ENCODE peak calls at places on chromosomes 2 and 18, in six cellular contexts. One of them, this sample, is unnamed.

GRCh38 chr18:59057969-59058368 is 81.7 kb upstream of the SEC11C start:
- DNase-seq in sigmoid colon: no peak
- DNase-seq in stomach: no peak
- DNase-seq in esophagus muscularis mucosa: no peak
- DNase-seq in ovary: no peak
- DNase-seq in HepG2: no peak
- DNase-seq in this sample: no peak

GRCh38 chr2:201204655-201205515 is 21.9 kb downstream of the CASP10 start:
- DNase-seq in sigmoid colon: no peak
- DNase-seq in stomach: no peak
- DNase-seq in esophagus muscularis mucosa: no peak
- DNase-seq in ovary: no peak
- DNase-seq in HepG2: peak; percentile 97
- DNase-seq in this sample: no peak

GRCh38 chr2:38057651-38058410 is 18.1 kb downstream of the CYP1B1 start:
- DNase-seq in sigmoid colon: no peak
- DNase-seq in stomach: no peak
- DNase-seq in esophagus muscularis mucosa: no peak
- DNase-seq in ovary: no peak
- DNase-seq in HepG2: no peak
- DNase-seq in this sample: no peak

GRCh38 chr2:226048625-226049024 is 649.1 kb downstream of the NYAP2 start:
- DNase-seq in sigmoid colon: no peak
- DNase-seq in stomach: no peak
- DNase-seq in esophagus muscularis mucosa: no peak
- DNase-seq in ovary: no peak
- DNase-seq in HepG2: peak; percentile 9
- DNase-seq in this sample: no peak

GRCh38 chr2:66548422-66548821 is 113.5 kb downstream of the MEIS1 start:
- DNase-seq in sigmoid colon: no peak
- DNase-seq in stomach: no peak
- DNase-seq in esophagus muscularis mucosa: no peak
- DNase-seq in ovary: no peak
- DNase-seq in HepG2: no peak
- DNase-seq in this sample: no peak

GRCh38 chr2:42862669-42863185 is 70.3 kb upstream of the HAAO start:
- DNase-seq in sigmoid colon: peak; percentile 53
- DNase-seq in stomach: no peak
- DNase-seq in esophagus muscularis mucosa: no peak
- DNase-seq in ovary: no peak
- DNase-seq in HepG2: no peak
- DNase-seq in this sample: no peak

GRCh38 chr2:19933351-19933981 is 31.7 kb upstream of the TTC32 start:
- DNase-seq in sigmoid colon: no peak
- DNase-seq in stomach: no peak
- DNase-seq in esophagus muscularis mucosa: no peak
- DNase-seq in ovary: no peak
- DNase-seq in HepG2: peak; percentile 74
- DNase-seq in this sample: no peak

GRCh38 chr2:12890071-12890470 is 173.3 kb downstream of the TRIB2 start:
- DNase-seq in sigmoid colon: no peak
- DNase-seq in stomach: no peak
- DNase-seq in esophagus muscularis mucosa: no peak
- DNase-seq in ovary: no peak
- DNase-seq in HepG2: no peak
- DNase-seq in this sample: no peak

GRCh38 chr2:205352593-205352992 is 329.7 kb upstream of the NRP2 start:
- DNase-seq in sigmoid colon: no peak
- DNase-seq in stomach: no peak
- DNase-seq in esophagus muscularis mucosa: no peak
- DNase-seq in ovary: no peak
- DNase-seq in HepG2: no peak
- DNase-seq in this sample: no peak

GRCh38 chr2:191656389-191656788 is 21.5 kb upstream of the NABP1 start:
- DNase-seq in sigmoid colon: no peak
- DNase-seq in stomach: no peak
- DNase-seq in esophagus muscularis mucosa: no peak
- DNase-seq in ovary: no peak
- DNase-seq in HepG2: no peak
- DNase-seq in this sample: no peak

GRCh38 chr18:47964086-47964485 is 33.6 kb upstream of the SMAD2 start:
- DNase-seq in sigmoid colon: no peak
- DNase-seq in stomach: no peak
- DNase-seq in esophagus muscularis mucosa: no peak
- DNase-seq in ovary: no peak
- DNase-seq in HepG2: no peak
- DNase-seq in this sample: no peak

GRCh38 chr18:3607309-3608098 is 157.5 kb downstream of the TGIF1 start:
- DNase-seq in sigmoid colon: peak; percentile 27
- DNase-seq in stomach: no peak
- DNase-seq in esophagus muscularis mucosa: no peak
- DNase-seq in ovary: no peak
- DNase-seq in HepG2: no peak
- DNase-seq in this sample: no peak

GRCh38 chr18:3603460-3604259 is 153.7 kb downstream of the TGIF1 start:
- DNase-seq in sigmoid colon: peak; percentile 71
- DNase-seq in stomach: peak; percentile 55
- DNase-seq in esophagus muscularis mucosa: no peak
- DNase-seq in ovary: no peak
- DNase-seq in HepG2: peak; percentile 69
- DNase-seq in this sample: no peak

GRCh38 chr18:3605562-3606443 is 155.8 kb downstream of the TGIF1 start:
- DNase-seq in sigmoid colon: peak; percentile 58
- DNase-seq in stomach: no peak
- DNase-seq in esophagus muscularis mucosa: no peak
- DNase-seq in ovary: no peak
- DNase-seq in HepG2: no peak
- DNase-seq in this sample: no peak

GRCh38 chr18:3604626-3605408 is 154.8 kb downstream of the TGIF1 start:
- DNase-seq in sigmoid colon: peak; percentile 63
- DNase-seq in stomach: no peak
- DNase-seq in esophagus muscularis mucosa: no peak
- DNase-seq in ovary: no peak
- DNase-seq in HepG2: peak; percentile 93
- DNase-seq in this sample: no peak

GRCh38 chr18:3604260-3604625 is 154.3 kb downstream of the TGIF1 start:
- DNase-seq in sigmoid colon: no peak
- DNase-seq in stomach: no peak
- DNase-seq in esophagus muscularis mucosa: no peak
- DNase-seq in ovary: no peak
- DNase-seq in HepG2: no peak
- DNase-seq in this sample: no peak
- H3K27me3 ChIP-seq in sigmoid colon: no peaks in the 10 kb centered on the region
- H3K27me3 ChIP-seq in stomach: no peaks in the 10 kb centered on the region
- H3K27me3 ChIP-seq in esophagus muscularis mucosa: no peaks in the 10 kb centered on the region
- H3K27me3 ChIP-seq in ovary: no peaks in the 10 kb centered on the region
- H3K27me3 ChIP-seq in HepG2: no peaks in the 10 kb centered on the region
- H3K27me3 ChIP-seq in this sample: no peaks in the 10 kb centered on the region

GRCh38 chr18:74480149-74480651 is 16.0 kb upstream of the CNDP2 start:
- DNase-seq in sigmoid colon: no peak
- DNase-seq in stomach: no peak
- DNase-seq in esophagus muscularis mucosa: no peak
- DNase-seq in ovary: no peak
- DNase-seq in HepG2: peak; percentile 62
- DNase-seq in this sample: no peak
- TF ChIP-seq EP300 in sigmoid colon: no peak
- TF ChIP-seq EP300 in stomach: no peak
- TF ChIP-seq EP300 in esophagus muscularis mucosa: no peak
- TF ChIP-seq EP300 in ovary: no peak
- TF ChIP-seq EP300 in HepG2: no peak
- TF ChIP-seq EP300 in this sample: no peak

GRCh38 chr2:120436460-120436739 is 90.5 kb downstream of the INHBB start:
- DNase-seq in sigmoid colon: peak; percentile 66
- DNase-seq in stomach: no peak
- DNase-seq in esophagus muscularis mucosa: no peak
- DNase-seq in ovary: peak; percentile 45
- DNase-seq in HepG2: no peak
- DNase-seq in this sample: no peak

GRCh38 chr2:120434909-120435308 is 89.0 kb downstream of the INHBB start:
- DNase-seq in sigmoid colon: no peak
- DNase-seq in stomach: no peak
- DNase-seq in esophagus muscularis mucosa: no peak
- DNase-seq in ovary: no peak
- DNase-seq in HepG2: no peak
- DNase-seq in this sample: no peak

GRCh38 chr2:120436885-120437603 is 91.1 kb downstream of the INHBB start:
- DNase-seq in sigmoid colon: no peak
- DNase-seq in stomach: peak; percentile 41
- DNase-seq in esophagus muscularis mucosa: no peak
- DNase-seq in ovary: no peak
- DNase-seq in HepG2: peak; percentile 80
- DNase-seq in this sample: no peak

GRCh38 chr2:120434487-120434886 is 88.6 kb downstream of the INHBB start:
- DNase-seq in sigmoid colon: peak; percentile 57
- DNase-seq in stomach: no peak
- DNase-seq in esophagus muscularis mucosa: no peak
- DNase-seq in ovary: no peak
- DNase-seq in HepG2: no peak
- DNase-seq in this sample: no peak

DNA sequence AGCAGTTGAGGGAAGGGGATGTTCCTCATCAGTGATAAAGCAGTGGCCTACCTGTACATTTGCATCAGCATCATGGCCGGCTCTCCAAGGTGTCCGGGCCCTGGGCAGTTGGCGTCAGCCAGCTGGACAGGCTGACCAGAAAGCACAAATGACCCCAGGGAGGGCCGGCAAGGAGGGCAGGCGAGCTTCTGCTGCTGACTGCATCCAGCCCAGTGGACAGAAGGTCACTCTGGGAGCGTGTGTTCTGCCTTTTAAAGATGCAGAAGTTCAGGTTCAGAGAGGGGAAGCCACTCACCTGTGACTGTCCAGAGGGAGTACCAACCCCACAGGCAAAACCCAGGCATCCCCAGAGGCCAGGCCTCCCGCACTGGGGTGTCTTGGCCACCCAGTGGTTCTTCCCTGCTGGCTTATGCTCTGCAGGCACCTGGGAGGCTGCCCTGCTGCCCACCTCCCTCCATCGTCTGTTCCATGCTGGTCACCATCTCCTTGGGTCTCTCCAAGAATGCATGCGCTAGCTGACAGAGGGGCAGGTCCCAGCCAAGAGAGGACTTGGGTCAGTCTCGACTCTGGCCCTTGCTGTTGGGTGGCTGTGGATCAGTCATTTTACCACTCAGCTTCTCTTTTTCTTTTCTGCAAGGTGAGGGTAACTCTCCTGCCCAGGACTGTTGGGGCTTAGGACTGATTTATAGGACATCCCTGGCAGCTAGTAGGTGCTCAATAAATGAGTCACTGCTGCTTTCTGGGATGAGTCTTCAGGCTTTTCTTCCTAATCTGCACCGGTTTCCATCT is 89.9 kb downstream of the INHBB start:
- DNase-seq in sigmoid colon: no peak
- DNase-seq in stomach: no peak
- DNase-seq in esophagus muscularis mucosa: no peak
- DNase-seq in ovary: no peak
- DNase-seq in HepG2: no peak
- DNase-seq in this sample: no peak
- H3K27me3 ChIP-seq in sigmoid colon: peaks cover 13% of the 10 kb centered on the region
- H3K27me3 ChIP-seq in stomach: peaks cover 45% of the 10 kb centered on the region
- H3K27me3 ChIP-seq in esophagus muscularis mucosa: peaks cover 1% of the 10 kb centered on the region
- H3K27me3 ChIP-seq in ovary: no peaks in the 10 kb centered on the region
- H3K27me3 ChIP-seq in HepG2: peaks cover 81% of the 10 kb centered on the region
- H3K27me3 ChIP-seq in this sample: peaks cover 15% of the 10 kb centered on the region

GRCh38 chr2:234256516-234256915 is 206.0 kb downstream of the SPP2 start:
- DNase-seq in sigmoid colon: no peak
- DNase-seq in stomach: no peak
- DNase-seq in esophagus muscularis mucosa: no peak
- DNase-seq in ovary: no peak
- DNase-seq in HepG2: no peak
- DNase-seq in this sample: no peak

GRCh38 chr2:234249873-234250272 is 199.4 kb downstream of the SPP2 start:
- DNase-seq in sigmoid colon: no peak
- DNase-seq in stomach: no peak
- DNase-seq in esophagus muscularis mucosa: no peak
- DNase-seq in ovary: no peak
- DNase-seq in HepG2: no peak
- DNase-seq in this sample: no peak

GRCh38 chr2:234254783-234255521 is 204.4 kb downstream of the SPP2 start:
- DNase-seq in sigmoid colon: no peak
- DNase-seq in stomach: no peak
- DNase-seq in esophagus muscularis mucosa: no peak
- DNase-seq in ovary: no peak
- DNase-seq in HepG2: no peak
- DNase-seq in this sample: no peak

GRCh38 chr2:234251326-234252271 is 201.1 kb downstream of the SPP2 start:
- DNase-seq in sigmoid colon: peak; percentile 77
- DNase-seq in stomach: no peak
- DNase-seq in esophagus muscularis mucosa: no peak
- DNase-seq in ovary: no peak
- DNase-seq in HepG2: peak; percentile 10
- DNase-seq in this sample: peak; percentile 48

GRCh38 chr2:234252766-234253165 is 202.3 kb downstream of the SPP2 start:
- DNase-seq in sigmoid colon: no peak
- DNase-seq in stomach: no peak
- DNase-seq in esophagus muscularis mucosa: no peak
- DNase-seq in ovary: no peak
- DNase-seq in HepG2: no peak
- DNase-seq in this sample: no peak
- TF ChIP-seq EP300 in sigmoid colon: no peak
- TF ChIP-seq EP300 in stomach: no peak
- TF ChIP-seq EP300 in esophagus muscularis mucosa: no peak
- TF ChIP-seq EP300 in ovary: no peak
- TF ChIP-seq EP300 in HepG2: no peak
- TF ChIP-seq EP300 in this sample: no peak